ENCODE peak calls at places on chromosomes 13 and 19, in five cellular contexts. M, J, Y, Q and N are unnamed samples.

GRCh38 chr19:21432590-21432989 is 35.7 kb downstream of the ZNF493 start:
- DNase-seq in M (no peak), J (no peak), Y (peak; percentile 72), Q (no peak), N (no peak)

GRCh38 chr13:74886496-74886895 is 595.5 kb downstream of the TBC1D4 start:
- DNase-seq in M (no peak), J (peak; percentile 23), Y (no peak), Q (no peak), N (no peak)

GRCh38 chr19:4057913-4058695 is 8.6 kb downstream of the ZBTB7A start:
- DNase-seq in M (peak; percentile 38), J (peak; percentile 93), Y (peak; percentile 88), Q (no peak), N (no peak)

GRCh38 chr19:14517446-14517839 is 754 bp downstream of the DNAJB1 start:
- DNase-seq in M (no peak), J (no peak), Y (no peak), Q (no peak), N (no peak)

GRCh38 chr13:65913173-65913572 is 1317.0 kb downstream of the PCDH9 start:
- DNase-seq in M (no peak), J (peak; percentile 67), Y (no peak), Q (no peak), N (no peak)

GRCh38 chr19:14248578-14249011 is 42.6 kb upstream of the ADGRL1 start:
- DNase-seq in M (peak; percentile 95), J (peak; percentile 55), Y (no peak), Q (no peak), N (peak; percentile 87)

GRCh38 chr19:30061557-30062330 is 119.7 kb downstream of the URI1 start:
- DNase-seq in M (no peak), J (no peak), Y (no peak), Q (peak; percentile 23), N (no peak)

GRCh38 chr19:37950471-37951175 is 43.6 kb downstream of the SIPA1L3 start:
- DNase-seq in M (no peak), J (no peak), Y (no peak), Q (no peak), N (no peak)

GRCh38 chr19:22784051-22784450 is at the start of gene ZNF99:
- DNase-seq in M (no peak), J (no peak), Y (peak; percentile 69), Q (no peak), N (no peak)

GRCh38 chr13:81171065-81171647 is 830.2 kb upstream of the SPRY2 start:
- DNase-seq in M (no peak), J (peak; percentile 16), Y (no peak), Q (no peak), N (peak; percentile 9)

GRCh38 chr19:43527860-43528622 is 1.0 kb upstream of the ETHE1 start:
- DNase-seq in M (no peak), J (peak; percentile 37), Y (no peak), Q (no peak), N (no peak)

GRCh38 chr13:112958127-112958989 is 10.7 kb upstream of the MCF2L start:
- DNase-seq in M (no peak), J (no peak), Y (no peak), Q (no peak), N (no peak)

GRCh38 chr19:10852098-10852800 is 4.0 kb downstream of the C19orf38 start:
- DNase-seq in M (no peak), J (peak; percentile 67), Y (peak; percentile 75), Q (no peak), N (no peak)

GRCh38 chr13:105312906-105313305 is 1222.6 kb downstream of the EFNB2 start:
- DNase-seq in M (no peak), J (no peak), Y (no peak), Q (no peak), N (no peak)

GRCh38 chr19:2059422-2060201 is 8.6 kb upstream of the MKNK2 start:
- DNase-seq in M (no peak), J (peak; percentile 91), Y (peak; percentile 76), Q (no peak), N (no peak)

GRCh38 chr19:12913011-12913561 is 6.0 kb downstream of the SYCE2 start:
- DNase-seq in M (peak; percentile 71), J (peak; percentile 6), Y (no peak), Q (peak; percentile 70), N (no peak)

GRCh38 chr13:50588736-50589135 is 254.8 kb downstream of the DLEU7 start:
- DNase-seq in M (no peak), J (no peak), Y (no peak), Q (no peak), N (no peak)

GRCh38 chr19:34428549-34429285 is 536 bp downstream of the UBA2 start:
- DNase-seq in M (no peak), J (peak; percentile 64), Y (peak; percentile 42), Q (peak; percentile 52), N (peak; percentile 15)

GRCh38 chr13:85816413-85816812 is 17.2 kb upstream of the SLITRK6 start:
- DNase-seq in M (no peak), J (no peak), Y (no peak), Q (no peak), N (no peak)

GRCh38 chr19:5343848-5344247 is 3.2 kb upstream of the PTPRS start:
- DNase-seq in M (no peak), J (peak; percentile 67), Y (peak; percentile 86), Q (no peak), N (no peak)

GRCh38 chr13:40762849-40763248 is 8.1 kb downstream of the MRPS31 start:
- DNase-seq in M (no peak), J (no peak), Y (no peak), Q (no peak), N (no peak)

GRCh38 chr13:80251403-80251802 is 89.5 kb downstream of the SPRY2 start:
- DNase-seq in M (no peak), J (peak; percentile 79), Y (no peak), Q (no peak), N (no peak)

GRCh38 chr13:111337206-111337605 is 16.8 kb downstream of the TEX29 start:
- DNase-seq in M (peak; percentile 5), J (peak; percentile 74), Y (peak; percentile 41), Q (no peak), N (no peak)

GRCh38 chr13:111338841-111339240 is 18.4 kb downstream of the TEX29 start:
- DNase-seq in M (peak; percentile 21), J (no peak), Y (no peak), Q (no peak), N (no peak)

GRCh38 chr13:111336666-111337065 is 16.2 kb downstream of the TEX29 start:
- DNase-seq in M (no peak), J (no peak), Y (no peak), Q (no peak), N (no peak)

GRCh38 chr13:111339366-111340143 is 19.1 kb downstream of the TEX29 start:
- DNase-seq in M (peak; percentile 23), J (no peak), Y (no peak), Q (no peak), N (no peak)

GRCh38 chr13:111337741-111338140 is 17.3 kb downstream of the TEX29 start:
- DNase-seq in M (peak; percentile 9), J (no peak), Y (no peak), Q (no peak), N (no peak)
- H2BK12ac ChIP-seq in M (no peak overlapping the region), J (no peak overlapping the region), Y (no peak overlapping the region), Q (no peak overlapping the region), N (no peak overlapping the region)

GRCh38 chr19:18422530-18423191 is 3.5 kb downstream of the SSBP4 start:
- DNase-seq in M (no peak), J (no peak), Y (no peak), Q (no peak), N (no peak)

GRCh38 chr19:18423258-18424020 is 4.2 kb downstream of the SSBP4 start:
- DNase-seq in M (no peak), J (no peak), Y (no peak), Q (no peak), N (no peak)

GRCh38 chr19:18420931-18421330 is 1.7 kb downstream of the SSBP4 start:
- DNase-seq in M (no peak), J (no peak), Y (no peak), Q (no peak), N (no peak)

GRCh38 chr19:18419699-18420460 is 682 bp downstream of the SSBP4 start:
- DNase-seq in M (no peak), J (peak; percentile 31), Y (no peak), Q (no peak), N (no peak)

DNA sequence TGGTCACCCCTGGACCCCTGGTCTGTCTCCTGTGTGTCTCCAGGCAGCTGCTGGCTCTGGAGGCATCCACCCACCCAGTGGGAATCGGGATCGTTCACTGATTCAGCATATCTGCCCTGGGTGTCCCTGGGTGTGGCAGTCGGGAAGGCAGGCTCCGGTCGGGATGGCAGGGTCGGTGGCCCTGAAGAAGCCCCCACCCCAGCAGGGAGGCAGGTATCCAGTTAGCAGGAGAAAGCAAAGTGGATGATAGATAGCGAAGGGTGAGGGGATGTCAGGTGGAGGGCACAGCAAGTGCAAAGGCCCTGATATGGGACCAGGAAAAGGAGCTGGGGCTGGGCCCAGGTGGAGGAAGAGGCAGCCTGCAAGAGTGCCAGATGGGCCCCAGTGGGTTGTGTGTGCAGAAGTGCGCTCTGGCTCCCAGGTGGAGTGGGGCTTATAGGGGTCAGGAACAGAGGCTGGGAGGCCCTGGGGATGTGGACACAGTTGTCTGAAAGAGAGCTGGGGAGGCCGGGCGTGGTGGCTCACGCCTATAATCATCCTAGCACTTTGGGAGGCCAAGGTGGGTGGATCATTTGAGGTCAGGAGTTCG is 2.3 kb downstream of the SSBP4 start:
- DNase-seq in M (no peak), J (no peak), Y (no peak), Q (no peak), N (no peak)
- H2BK12ac ChIP-seq in M (no peak overlapping the region), J (no peak overlapping the region), Y (no peak overlapping the region), Q (peak overlapping the region; percentile 50), N (no peak overlapping the region)

GRCh38 chr13:47678201-47678963 is 322.7 kb downstream of the SUCLA2 start:
- DNase-seq in M (no peak), J (no peak), Y (no peak), Q (no peak), N (peak; percentile 5)

GRCh38 chr13:47675871-47676270 is 325.2 kb downstream of the SUCLA2 start:
- DNase-seq in M (no peak), J (no peak), Y (peak; percentile 25), Q (no peak), N (no peak)

GRCh38 chr13:47679391-47679790 is 321.7 kb downstream of the SUCLA2 start:
- DNase-seq in M (no peak), J (peak; percentile 79), Y (peak; percentile 9), Q (no peak), N (no peak)

DNA sequence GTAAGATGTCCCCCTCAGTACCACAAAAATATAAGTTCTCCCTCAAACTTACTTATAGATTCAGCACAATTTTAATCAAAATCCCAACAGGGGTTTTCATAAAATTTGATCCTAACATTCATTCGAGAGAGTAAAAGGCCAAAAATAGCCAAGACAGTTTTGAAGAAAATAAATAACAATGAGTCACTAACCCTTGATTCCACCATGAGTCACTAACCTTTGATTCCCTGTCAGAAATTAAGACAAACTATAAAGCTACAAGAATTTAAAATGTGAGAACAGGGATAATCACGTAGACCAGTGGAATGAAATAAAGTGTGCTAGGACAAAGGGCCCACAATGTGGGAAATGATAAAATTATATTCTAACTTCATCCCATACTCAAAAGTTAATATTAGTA is 320.3 kb downstream of the SUCLA2 start:
- DNase-seq in M (no peak), J (peak; percentile 57), Y (no peak), Q (no peak), N (no peak)
- H2BK12ac ChIP-seq in M (no peak overlapping the region), J (no peak overlapping the region), Y (no peak overlapping the region), Q (no peak overlapping the region), N (no peak overlapping the region)

DNA sequence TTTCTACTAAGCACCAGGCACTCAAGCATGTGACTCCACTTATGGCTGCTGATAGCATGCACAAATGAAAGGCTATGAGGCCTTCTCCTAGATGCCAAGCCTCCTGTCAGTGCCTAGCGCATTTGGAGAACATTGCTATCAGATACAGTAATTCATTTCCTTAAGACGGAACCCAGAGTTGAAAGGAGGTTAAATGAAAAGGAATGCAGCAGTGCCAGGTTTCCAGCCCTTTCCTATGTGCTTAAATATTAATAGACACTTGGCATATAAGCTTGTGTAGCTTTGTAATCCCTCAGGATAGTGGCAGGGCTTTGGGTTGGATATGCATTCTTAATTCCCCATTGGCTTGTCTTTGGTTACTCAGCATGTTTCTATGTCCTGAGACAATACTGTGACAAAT is 140.1 kb upstream of the FRY start:
- DNase-seq in M (no peak), J (no peak), Y (no peak), Q (no peak), N (no peak)
- H2BK12ac ChIP-seq in M (no peak overlapping the region), J (no peak overlapping the region), Y (no peak overlapping the region), Q (no peak overlapping the region), N (no peak overlapping the region)